ENCODE peak calls at places on chromosome 21, in ten cellular contexts. M is A549; J is AG04450; R is cardiac muscle cell; F is uterus; G is CD4-positive, alpha-beta T cell; V is astrocyte; A is neural progenitor cell; B is psoas muscle; Q is stomach. C is an unnamed sample.

GRCh38 chr21:37357691-37358090 is 8.9 kb upstream of the DYRK1A start:
- DNase-seq in F (no peak), J (no peak), Q (no peak), M (no peak), R (no peak), B (no peak), V (no peak), A (no peak), G (no peak), C (peak; percentile 87)

GRCh38 chr21:25961042-25961441 is 209.5 kb downstream of the APP start:
- DNase-seq in Q (no peak), J (no peak), A (peak; percentile 38), F (no peak), M (no peak), V (no peak), B (no peak), R (no peak), G (no peak), C (no peak)

GRCh38 chr21:28439246-28439645 is 553.4 kb downstream of the LTN1 start:
- DNase-seq in B (no peak), V (no peak), F (peak; percentile 28), Q (no peak), M (no peak), J (no peak), R (no peak), A (no peak), G (no peak), C (no peak)

GRCh38 chr21:42731264-42732032 is 78.0 kb downstream of the PDE9A start:
- DNase-seq in B (no peak), J (no peak), A (no peak), V (no peak), Q (no peak), G (no peak), R (no peak), M (no peak), F (no peak), C (no peak)

GRCh38 chr21:23955130-23955873 is 1652.0 kb downstream of the MRPL39 start:
- DNase-seq in G (no peak), F (no peak), M (no peak), B (no peak), V (no peak), J (no peak), A (no peak), Q (no peak), R (no peak), C (no peak)

GRCh38 chr21:36027352-36027751 is 33.0 kb downstream of the SETD4 start:
- DNase-seq in B (no peak), J (peak; percentile 15), M (no peak), V (peak; percentile 18), A (no peak), G (no peak), Q (no peak), R (peak; percentile 58), F (no peak), C (no peak)

GRCh38 chr21:45528981-45529784 is 13.1 kb downstream of the SLC19A1 start:
- DNase-seq in B (peak; percentile 44), Q (peak; percentile 25), M (no peak), A (no peak), F (no peak), G (no peak), V (no peak), J (no peak), R (no peak), C (no peak)

GRCh38 chr21:45471229-45472052 is 66.5 kb downstream of the COL18A1 start:
- DNase-seq in J (peak; percentile 74), R (no peak), F (peak; percentile 69), A (no peak), V (peak; percentile 95), G (no peak), B (peak; percentile 72), Q (no peak), M (peak; percentile 18), C (peak; percentile 39)

GRCh38 chr21:44874497-44875331 is 1.2 kb upstream of the PTTG1IP start:
- DNase-seq in V (no peak), Q (peak; percentile 66), J (no peak), B (peak; percentile 82), A (peak; percentile 49), M (no peak), F (peak; percentile 78), G (no peak), R (peak; percentile 17), C (peak; percentile 19)

GRCh38 chr21:41458559-41458958 is 32.5 kb downstream of the MX1 start:
- DNase-seq in A (no peak), F (no peak), M (no peak), G (no peak), R (no peak), V (no peak), J (no peak), Q (no peak), B (no peak), C (no peak)

GRCh38 chr21:42376338-42376982 is 10.1 kb upstream of the TFF1 start:
- DNase-seq in M (no peak), V (no peak), Q (peak; percentile 88), F (no peak), J (no peak), G (no peak), A (no peak), B (no peak), R (no peak), C (no peak)

GRCh38 chr21:19433623-19434022 is 1030.0 kb upstream of the TMPRSS15 start:
- DNase-seq in A (no peak), Q (no peak), J (no peak), B (no peak), V (no peak), M (no peak), R (no peak), G (no peak), F (no peak), C (no peak)

GRCh38 chr21:28423521-28423920 is 569.2 kb downstream of the LTN1 start:
- DNase-seq in A (no peak), G (no peak), V (no peak), J (no peak), M (no peak), F (no peak), R (no peak), Q (no peak), B (no peak), C (no peak)

GRCh38 chr21:25296239-25296638 is 311.0 kb downstream of the MRPL39 start:
- DNase-seq in J (no peak), V (no peak), A (no peak), G (no peak), R (no peak), M (no peak), F (no peak), B (no peak), Q (no peak), C (no peak)

GRCh38 chr21:18620421-18620820 is 216.8 kb upstream of the TMPRSS15 start:
- DNase-seq in F (no peak), A (no peak), R (no peak), G (no peak), B (no peak), M (no peak), J (no peak), Q (no peak), V (no peak), C (no peak)

GRCh38 chr21:42151148-42152074 is 67.5 kb upstream of the ABCG1 start:
- DNase-seq in M (no peak), A (no peak), F (no peak), Q (no peak), V (no peak), B (no peak), R (no peak), J (no peak), G (no peak), C (no peak)

DNA sequence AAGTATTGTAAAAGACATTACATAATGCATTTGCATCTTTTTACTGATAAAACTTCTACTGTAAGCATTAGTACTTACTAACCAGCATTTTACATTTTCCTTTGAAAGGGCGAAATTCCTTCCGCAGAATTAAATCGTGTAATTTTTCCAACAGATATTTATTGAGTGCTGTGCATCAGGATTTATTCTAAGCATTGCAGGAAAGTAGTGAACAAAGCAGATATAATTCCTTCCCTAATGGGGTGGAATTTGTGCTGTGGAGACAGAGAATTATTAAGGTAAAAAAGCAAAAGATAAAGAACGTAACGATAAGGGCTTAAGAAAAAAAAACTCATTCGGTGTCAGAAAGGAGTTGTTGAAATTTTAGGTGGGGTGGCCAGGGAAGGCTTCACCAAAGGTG is 7.6 kb upstream of the ETS2 start:
- DNase-seq in A (no peak), J (no peak), M (no peak), R (no peak), Q (no peak), V (no peak), F (no peak), B (no peak), G (no peak), C (no peak)
- H3K27ac ChIP-seq in A (no peak overlapping the region), J (no peak overlapping the region), M (peak overlapping the region; percentile 99), R (peak overlapping the region; percentile 43), Q (no peak overlapping the region), V (no peak overlapping the region), F (no peak overlapping the region), B (no peak overlapping the region), G (no peak overlapping the region), C (peak overlapping the region; percentile 65)

DNA sequence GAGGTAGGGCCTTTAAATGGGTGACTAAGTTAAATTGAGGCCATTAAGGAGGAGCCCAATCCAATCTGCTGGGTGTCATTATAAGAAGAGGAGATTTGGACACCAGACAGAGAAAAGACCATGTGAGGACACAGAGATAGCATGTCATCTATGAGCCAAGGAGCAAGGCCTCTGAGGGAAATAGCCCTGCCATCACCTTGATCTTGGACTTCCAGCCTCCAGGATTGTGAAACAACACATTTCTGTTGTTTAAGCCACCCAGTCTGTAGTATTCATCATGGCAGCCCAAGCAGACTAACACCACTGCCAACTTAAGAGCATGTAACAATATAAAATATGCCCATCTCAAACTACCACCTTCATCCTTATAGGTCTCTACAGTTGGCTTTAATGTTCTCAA is 38.4 kb upstream of the KCNE1 start:
- DNase-seq in G (no peak), B (no peak), V (no peak), F (no peak), M (no peak), J (no peak), R (no peak), A (no peak), Q (no peak), C (no peak)
- H3K27ac ChIP-seq in G (no peak overlapping the region), B (no peak overlapping the region), V (no peak overlapping the region), F (no peak overlapping the region), M (no peak overlapping the region), J (no peak overlapping the region), R (no peak overlapping the region), A (no peak overlapping the region), Q (no peak overlapping the region), C (no peak overlapping the region)

DNA sequence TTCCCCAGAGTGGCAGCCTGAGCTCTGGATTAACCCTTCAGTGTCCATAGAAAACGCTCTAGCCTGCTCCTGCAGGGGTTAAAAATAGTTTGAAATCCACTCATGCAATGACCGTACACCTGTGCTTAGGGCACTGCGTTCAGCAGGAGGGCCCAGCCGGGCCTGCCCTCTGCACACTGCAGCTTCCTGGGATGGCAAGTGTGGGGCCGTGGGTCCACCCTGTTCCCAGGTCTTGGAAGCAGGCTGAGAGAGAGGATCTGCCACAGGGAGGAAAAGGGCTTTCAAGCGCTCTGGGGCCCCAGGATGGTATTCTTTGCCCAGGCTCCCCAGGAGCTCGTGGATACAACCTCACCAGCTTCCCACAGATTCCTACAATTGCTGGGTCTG is 1.5 kb upstream of the S100B start:
- DNase-seq in A (no peak), Q (no peak), B (no peak), F (no peak), V (no peak), G (no peak), R (no peak), J (no peak), M (no peak), C (no peak)
- H3K27ac ChIP-seq in A (no peak overlapping the region), Q (peak overlapping the region; percentile 27), B (no peak overlapping the region), F (no peak overlapping the region), V (no peak overlapping the region), G (no peak overlapping the region), R (no peak overlapping the region), J (no peak overlapping the region), M (no peak overlapping the region), C (no peak overlapping the region)

GRCh38 chr21:30337644-30338170 is at the start of gene KRTAP27-1:
- DNase-seq in B (no peak), R (no peak), G (no peak), Q (no peak), A (no peak), F (no peak), V (no peak), M (no peak), J (no peak), C (peak; percentile 64)
- H3K27ac ChIP-seq in B (no peak within 1 kb of the TSS), R (no peak within 1 kb of the TSS), G (no peak within 1 kb of the TSS), Q (no peak within 1 kb of the TSS), A (no peak within 1 kb of the TSS), F (no peak within 1 kb of the TSS), V (no peak within 1 kb of the TSS), M (no peak within 1 kb of the TSS), J (no peak within 1 kb of the TSS), C (no peak within 1 kb of the TSS)

C was measured in trophoblast cell.